ENCODE peak calls at places on chromosomes 7 and 10, in six cellular contexts. W is GM13976; Y is activated naive CD8-positive, alpha-beta T cell treated with anti-CD3 and anti-CD28 coated beads, Interleukin-2, amount 50 U/mL, for 24 hours; T is CD8-positive, alpha-beta T cell; I is endothelial cell; B is T follicular helper cell. S is an unnamed sample.

GRCh38 chr7:3300651-3301471 is at the start of gene SDK1:
- DNase-seq in W (peak; percentile 91), Y (peak; percentile 93), T (peak; percentile 96), I (peak; percentile 97), B (peak; percentile 82), S (peak; percentile 94)

GRCh38 chr7:137626469-137627067 is 220.2 kb downstream of the DGKI start:
- DNase-seq in W (peak; percentile 45), Y (peak; percentile 39), T (no peak), I (peak; percentile 70), B (no peak), S (peak; percentile 72)

GRCh38 chr7:28165971-28166955 is 14.3 kb downstream of the JAZF1 start:
- DNase-seq in W (no peak), Y (no peak), T (no peak), I (no peak), B (no peak), S (no peak)

GRCh38 chr10:129949411-129950335 is 14.4 kb downstream of the EBF3 start:
- DNase-seq in W (no peak), Y (no peak), T (no peak), I (peak; percentile 63), B (no peak), S (peak; percentile 21)

GRCh38 chr7:150406565-150407421 is 27.7 kb downstream of the ZNF775 start:
- DNase-seq in W (peak; percentile 57), Y (peak; percentile 45), T (no peak), I (no peak), B (no peak), S (no peak)

GRCh38 chr7:74449809-74450397 is 3.8 kb upstream of the GTF2IRD1 start:
- DNase-seq in W (peak; percentile 88), Y (peak; percentile 77), T (peak; percentile 80), I (peak; percentile 77), B (peak; percentile 54), S (peak; percentile 67)

GRCh38 chr10:14383266-14383665 is 52.5 kb upstream of the FRMD4A start:
- DNase-seq in W (no peak), Y (no peak), T (no peak), I (no peak), B (no peak), S (no peak)

GRCh38 chr10:49001402-49001801 is 61.8 kb upstream of the LRRC18 start:
- DNase-seq in W (no peak), Y (no peak), T (peak; percentile 25), I (no peak), B (no peak), S (no peak)

GRCh38 chr7:140238778-140239652 is 62.2 kb upstream of the KDM7A start:
- DNase-seq in W (no peak), Y (no peak), T (no peak), I (no peak), B (no peak), S (no peak)

GRCh38 chr10:24518981-24519597 is 204.6 kb downstream of the ARHGAP21 start:
- DNase-seq in W (peak; percentile 58), Y (peak; percentile 40), T (no peak), I (peak; percentile 73), B (no peak), S (peak; percentile 73)

GRCh38 chr10:69504576-69505250 is 53.4 kb downstream of the TSPAN15 start:
- DNase-seq in W (no peak), Y (no peak), T (peak; percentile 44), I (no peak), B (no peak), S (no peak)

GRCh38 chr7:114460021-114460420 is 45.4 kb downstream of the FOXP2 start:
- DNase-seq in W (no peak), Y (no peak), T (no peak), I (no peak), B (no peak), S (no peak)

GRCh38 chr7:158277219-158278141 is 310.1 kb downstream of the PTPRN2 start:
- DNase-seq in W (no peak), Y (no peak), T (no peak), I (no peak), B (no peak), S (no peak)

GRCh38 chr10:83753490-83753889 is 385.8 kb upstream of the GHITM start:
- DNase-seq in W (no peak), Y (no peak), T (no peak), I (no peak), B (no peak), S (no peak)

GRCh38 chr7:123070702-123071286 is 75.3 kb upstream of the TAS2R16 start:
- DNase-seq in W (peak; percentile 38), Y (no peak), T (no peak), I (no peak), B (no peak), S (no peak)

GRCh38 chr7:74263399-74264120 is 9.4 kb upstream of the RFC2 start:
- DNase-seq in W (peak; percentile 9), Y (no peak), T (no peak), I (no peak), B (no peak), S (no peak)

GRCh38 chr7:4240813-4241612 is 441.1 kb upstream of the FOXK1 start:
- DNase-seq in W (no peak), Y (no peak), T (no peak), I (no peak), B (no peak), S (no peak)

GRCh38 chr7:21269021-21269420 is 158.9 kb upstream of the SP4 start:
- DNase-seq in W (no peak), Y (no peak), T (no peak), I (no peak), B (no peak), S (no peak)

GRCh38 chr7:70306173-70306572 is 707.9 kb downstream of the AUTS2 start:
- DNase-seq in W (no peak), Y (no peak), T (no peak), I (no peak), B (no peak), S (no peak)

GRCh38 chr10:63578501-63578900 is 57.3 kb downstream of the REEP3 start:
- DNase-seq in W (no peak), Y (no peak), T (no peak), I (no peak), B (no peak), S (no peak)

GRCh38 chr10:73732426-73732825 is 11.7 kb upstream of the SEC24C start:
- DNase-seq in W (no peak), Y (no peak), T (no peak), I (no peak), B (no peak), S (no peak)

GRCh38 chr7:48610705-48611104 is 313.6 kb upstream of the CDC14C start:
- DNase-seq in W (no peak), Y (no peak), T (no peak), I (no peak), B (no peak), S (no peak)

GRCh38 chr10:132041340-132041739 is 24.4 kb upstream of the JAKMIP3 start:
- DNase-seq in W (no peak), Y (no peak), T (no peak), I (no peak), B (no peak), S (no peak)

GRCh38 chr10:74953214-74953613 is 126.8 kb downstream of the KAT6B start:
- DNase-seq in W (no peak), Y (no peak), T (no peak), I (no peak), B (no peak), S (no peak)

GRCh38 chr7:77415822-77416620 is at the start of gene GSAP:
- DNase-seq in W (peak; percentile 81), Y (peak; percentile 53), T (peak; percentile 75), I (peak; percentile 41), B (peak; percentile 14), S (peak; percentile 26)

GRCh38 chr7:11252705-11253272 is 279.1 kb downstream of the PHF14 start:
- DNase-seq in W (no peak), Y (no peak), T (no peak), I (no peak), B (no peak), S (no peak)

GRCh38 chr10:77321868-77322267 is 315.7 kb downstream of the KCNMA1 start:
- DNase-seq in W (no peak), Y (no peak), T (no peak), I (no peak), B (no peak), S (no peak)

GRCh38 chr10:72277340-72277995 is 3.7 kb downstream of the DDIT4 start:
- DNase-seq in W (no peak), Y (no peak), T (no peak), I (no peak), B (no peak), S (no peak)

GRCh38 chr7:6623589-6624245 is 8.3 kb downstream of the ZNF853 start:
- DNase-seq in W (no peak), Y (no peak), T (peak; percentile 65), I (no peak), B (no peak), S (no peak)

GRCh38 chr7:24965831-24966708 is 13.9 kb downstream of the OSBPL3 start:
- DNase-seq in W (peak; percentile 60), Y (peak; percentile 51), T (peak; percentile 81), I (no peak), B (no peak), S (no peak)